ENCODE peak calls at places on chromosomes 6 and 20, in seven cellular contexts. One of them, this sample, is unnamed.

GRCh38 chr6:16130437-16130891 is 1.6 kb downstream of the MYLIP start:
- DNase-seq in left lung: no peak
- DNase-seq in body of pancreas: no peak
- DNase-seq in MCF 10A: peak
- DNase-seq in T-helper 17 cell: no peak
- DNase-seq in lower leg skin: no peak
- DNase-seq in sciatic nerve: no peak
- DNase-seq in this sample: no peak

GRCh38 chr6:50602191-50602810 is 111.0 kb upstream of the TFAP2D start:
- DNase-seq in left lung: no peak
- DNase-seq in body of pancreas: no peak
- DNase-seq in MCF 10A: peak
- DNase-seq in T-helper 17 cell: no peak
- DNase-seq in lower leg skin: no peak
- DNase-seq in sciatic nerve: no peak
- DNase-seq in this sample: no peak

GRCh38 chr20:62724692-62725595 is 16.3 kb downstream of the NTSR1 start:
- DNase-seq in left lung: peak
- DNase-seq in body of pancreas: peak
- DNase-seq in MCF 10A: no peak
- DNase-seq in T-helper 17 cell: no peak
- DNase-seq in lower leg skin: no peak
- DNase-seq in sciatic nerve: no peak
- DNase-seq in this sample: no peak

GRCh38 chr6:34020278-34020677 is 125.6 kb downstream of the GRM4 start:
- DNase-seq in left lung: no peak
- DNase-seq in body of pancreas: no peak
- DNase-seq in MCF 10A: no peak
- DNase-seq in T-helper 17 cell: no peak
- DNase-seq in lower leg skin: no peak
- DNase-seq in sciatic nerve: no peak
- DNase-seq in this sample: no peak

GRCh38 chr20:60050193-60050960 is 92.2 kb downstream of the CDH26 start:
- DNase-seq in left lung: no peak
- DNase-seq in body of pancreas: peak
- DNase-seq in MCF 10A: peak
- DNase-seq in T-helper 17 cell: no peak
- DNase-seq in lower leg skin: no peak
- DNase-seq in sciatic nerve: no peak
- DNase-seq in this sample: no peak

GRCh38 chr20:50968289-50968688 is 9.7 kb downstream of the MOCS3 start:
- DNase-seq in left lung: no peak
- DNase-seq in body of pancreas: no peak
- DNase-seq in MCF 10A: no peak
- DNase-seq in T-helper 17 cell: no peak
- DNase-seq in lower leg skin: no peak
- DNase-seq in sciatic nerve: no peak
- DNase-seq in this sample: no peak

GRCh38 chr6:27592481-27593199 is 119.7 kb upstream of the ZNF184 start:
- DNase-seq in left lung: no peak
- DNase-seq in body of pancreas: no peak
- DNase-seq in MCF 10A: peak
- DNase-seq in T-helper 17 cell: no peak
- DNase-seq in lower leg skin: no peak
- DNase-seq in sciatic nerve: no peak
- DNase-seq in this sample: no peak

GRCh38 chr20:63135411-63135810 is 80.5 kb downstream of the YTHDF1 start:
- DNase-seq in left lung: no peak
- DNase-seq in body of pancreas: peak
- DNase-seq in MCF 10A: no peak
- DNase-seq in T-helper 17 cell: no peak
- DNase-seq in lower leg skin: no peak
- DNase-seq in sciatic nerve: no peak
- DNase-seq in this sample: no peak

GRCh38 chr6:146857960-146858308 is 259.2 kb downstream of the ADGB start:
- DNase-seq in left lung: no peak
- DNase-seq in body of pancreas: no peak
- DNase-seq in MCF 10A: no peak
- DNase-seq in T-helper 17 cell: no peak
- DNase-seq in lower leg skin: no peak
- DNase-seq in sciatic nerve: no peak
- DNase-seq in this sample: no peak

GRCh38 chr6:166565084-166565651 is 21.3 kb downstream of the RAMACL start:
- DNase-seq in left lung: no peak
- DNase-seq in body of pancreas: no peak
- DNase-seq in MCF 10A: no peak
- DNase-seq in T-helper 17 cell: no peak
- DNase-seq in lower leg skin: no peak
- DNase-seq in sciatic nerve: no peak
- DNase-seq in this sample: no peak

GRCh38 chr20:37651932-37652331 is 41.9 kb upstream of the CTNNBL1 start:
- DNase-seq in left lung: no peak
- DNase-seq in body of pancreas: peak
- DNase-seq in MCF 10A: peak
- DNase-seq in T-helper 17 cell: no peak
- DNase-seq in lower leg skin: no peak
- DNase-seq in sciatic nerve: no peak
- DNase-seq in this sample: peak

GRCh38 chr20:63639093-63639860 is 12.4 kb upstream of the GMEB2 start:
- DNase-seq in left lung: no peak
- DNase-seq in body of pancreas: no peak
- DNase-seq in MCF 10A: no peak
- DNase-seq in T-helper 17 cell: peak
- DNase-seq in lower leg skin: no peak
- DNase-seq in sciatic nerve: no peak
- DNase-seq in this sample: no peak

GRCh38 chr6:45472383-45472782 is 94.6 kb upstream of the SUPT3H start:
- DNase-seq in left lung: no peak
- DNase-seq in body of pancreas: no peak
- DNase-seq in MCF 10A: no peak
- DNase-seq in T-helper 17 cell: no peak
- DNase-seq in lower leg skin: no peak
- DNase-seq in sciatic nerve: peak
- DNase-seq in this sample: peak

GRCh38 chr20:11379257-11380011 is 538.3 kb upstream of the BTBD3 start:
- DNase-seq in left lung: peak
- DNase-seq in body of pancreas: no peak
- DNase-seq in MCF 10A: no peak
- DNase-seq in T-helper 17 cell: no peak
- DNase-seq in lower leg skin: no peak
- DNase-seq in sciatic nerve: no peak
- DNase-seq in this sample: peak

GRCh38 chr20:47335251-47336012 is 21.1 kb downstream of the ZMYND8 start:
- DNase-seq in left lung: no peak
- DNase-seq in body of pancreas: no peak
- DNase-seq in MCF 10A: no peak
- DNase-seq in T-helper 17 cell: no peak
- DNase-seq in lower leg skin: no peak
- DNase-seq in sciatic nerve: no peak
- DNase-seq in this sample: no peak

GRCh38 chr6:48109902-48110301 is 1.1 kb downstream of the PTCHD4 start:
- DNase-seq in left lung: no peak
- DNase-seq in body of pancreas: no peak
- DNase-seq in MCF 10A: peak
- DNase-seq in T-helper 17 cell: no peak
- DNase-seq in lower leg skin: no peak
- DNase-seq in sciatic nerve: no peak
- DNase-seq in this sample: no peak

GRCh38 chr6:26175428-26176181 is 88.4 kb downstream of the HFE start:
- DNase-seq in left lung: no peak
- DNase-seq in body of pancreas: no peak
- DNase-seq in MCF 10A: peak
- DNase-seq in T-helper 17 cell: peak
- DNase-seq in lower leg skin: no peak
- DNase-seq in sciatic nerve: no peak
- DNase-seq in this sample: peak

GRCh38 chr6:169997187-169997929 is 245.9 kb downstream of the ERMARD start:
- DNase-seq in left lung: no peak
- DNase-seq in body of pancreas: no peak
- DNase-seq in MCF 10A: no peak
- DNase-seq in T-helper 17 cell: no peak
- DNase-seq in lower leg skin: no peak
- DNase-seq in sciatic nerve: no peak
- DNase-seq in this sample: no peak

GRCh38 chr20:18916886-18917785 is 103.6 kb downstream of the SCP2D1 start:
- DNase-seq in left lung: no peak
- DNase-seq in body of pancreas: no peak
- DNase-seq in MCF 10A: no peak
- DNase-seq in T-helper 17 cell: no peak
- DNase-seq in lower leg skin: no peak
- DNase-seq in sciatic nerve: no peak
- DNase-seq in this sample: no peak